ENCODE peak calls at places on chromosome 2, in seven cellular contexts. M, G, L, E, A, Z and I are unnamed samples.
A peak's percentile ranks its signal among the peaks of the same experiment; 100 is the strongest.

GRCh38 chr2:85578243-85579180 is 1.1 kb downstream of the VAMP8 start:
- DNase-seq in M (peak; percentile 56), G (no peak), L (peak; percentile 64), E (no peak), A (peak; percentile 82), Z (no peak), I (no peak)

GRCh38 chr2:3639653-3640052 is 18.3 kb upstream of the ALLC start:
- DNase-seq in M (no peak), G (no peak), L (no peak), E (no peak), A (no peak), Z (peak; percentile 23), I (no peak)

GRCh38 chr2:108614043-108614435 is 79.8 kb downstream of the LIMS1 start:
- DNase-seq in M (no peak), G (no peak), L (no peak), E (no peak), A (no peak), Z (no peak), I (no peak)

GRCh38 chr2:152573168-152573567 is 144.1 kb downstream of the PRPF40A start:
- DNase-seq in M (no peak), G (no peak), L (no peak), E (peak; percentile 91), A (no peak), Z (no peak), I (peak; percentile 54)

GRCh38 chr2:54206596-54206995 is 49.4 kb downstream of the TSPYL6 start:
- DNase-seq in M (no peak), G (no peak), L (no peak), E (peak; percentile 20), A (no peak), Z (no peak), I (no peak)

GRCh38 chr2:216413882-216414281 is 1.6 kb downstream of the SMARCAL1 start:
- DNase-seq in M (no peak), G (no peak), L (no peak), E (no peak), A (no peak), Z (no peak), I (no peak)

GRCh38 chr2:146621656-146622055 is 1223.2 kb upstream of the ACVR2A start:
- DNase-seq in M (no peak), G (no peak), L (no peak), E (no peak), A (no peak), Z (no peak), I (no peak)

GRCh38 chr2:42136832-42137821 is 32.0 kb upstream of the EML4 start:
- DNase-seq in M (no peak), G (no peak), L (no peak), E (no peak), A (no peak), Z (no peak), I (no peak)

GRCh38 chr2:1749750-1750149 is 5.4 kb upstream of the PXDN start:
- DNase-seq in M (no peak), G (no peak), L (no peak), E (no peak), A (no peak), Z (peak; percentile 47), I (no peak)

GRCh38 chr2:40353236-40353635 is 98.7 kb downstream of the SLC8A1 start:
- DNase-seq in M (no peak), G (no peak), L (no peak), E (no peak), A (peak; percentile 34), Z (no peak), I (no peak)

GRCh38 chr2:30276455-30276911 is 45.1 kb downstream of the LBH start:
- DNase-seq in M (no peak), G (no peak), L (no peak), E (no peak), A (no peak), Z (no peak), I (peak; percentile 29)

GRCh38 chr2:204692790-204693189 is 147.5 kb downstream of the PARD3B start:
- DNase-seq in M (no peak), G (no peak), L (no peak), E (no peak), A (no peak), Z (no peak), I (no peak)

DNA sequence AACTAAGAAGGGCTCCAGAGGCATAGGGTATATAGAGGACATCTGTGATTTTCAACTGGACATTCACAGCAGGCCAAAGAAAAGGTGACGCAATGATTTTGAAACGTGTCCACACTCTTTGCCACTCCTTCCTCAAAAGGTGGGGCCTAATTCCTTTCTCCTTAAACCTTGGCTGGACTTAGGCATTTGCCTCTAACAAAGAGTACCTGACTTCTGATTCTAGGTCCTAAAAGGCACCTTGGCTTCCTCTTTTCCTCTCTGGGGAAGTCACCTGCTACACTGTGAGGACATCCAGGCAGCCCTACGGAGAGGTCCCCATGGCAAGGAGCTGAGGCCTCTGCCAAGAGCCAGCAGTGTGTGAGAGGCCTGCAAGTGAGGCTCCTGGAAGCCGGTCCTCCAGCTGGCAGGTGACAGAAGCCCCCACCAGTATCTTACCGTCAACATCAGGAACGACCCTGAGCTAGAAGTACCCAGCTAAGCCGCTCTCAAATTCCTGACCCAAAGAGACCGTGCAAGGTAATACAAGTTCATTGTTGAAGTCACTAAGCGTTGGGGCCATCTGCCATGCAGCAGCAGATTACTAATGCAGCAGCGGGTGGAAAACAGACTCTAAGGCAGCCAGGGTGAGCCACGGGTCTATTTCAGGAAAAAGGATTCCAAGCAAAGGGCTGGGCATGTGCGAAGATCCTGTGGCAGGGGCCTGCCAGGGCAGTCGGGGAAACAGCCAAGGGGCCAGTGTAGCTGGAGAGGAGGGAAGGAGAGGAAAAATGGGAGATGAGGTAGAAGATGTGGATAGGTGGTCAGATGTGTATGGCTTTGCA is 7.4 kb upstream of the HES6 start:
- DNase-seq in M (no peak), G (no peak), L (no peak), E (no peak), A (no peak), Z (no peak), I (no peak)
- H3K36me3 ChIP-seq in M (peaks cover 66% of the 10 kb centered on the region), G (no peaks in the 10 kb centered on the region), L (peaks cover 6% of the 10 kb centered on the region), E (peaks cover 1% of the 10 kb centered on the region), A (peaks cover 77% of the 10 kb centered on the region), Z (peaks cover 19% of the 10 kb centered on the region), I (peaks cover 2% of the 10 kb centered on the region)

DNA sequence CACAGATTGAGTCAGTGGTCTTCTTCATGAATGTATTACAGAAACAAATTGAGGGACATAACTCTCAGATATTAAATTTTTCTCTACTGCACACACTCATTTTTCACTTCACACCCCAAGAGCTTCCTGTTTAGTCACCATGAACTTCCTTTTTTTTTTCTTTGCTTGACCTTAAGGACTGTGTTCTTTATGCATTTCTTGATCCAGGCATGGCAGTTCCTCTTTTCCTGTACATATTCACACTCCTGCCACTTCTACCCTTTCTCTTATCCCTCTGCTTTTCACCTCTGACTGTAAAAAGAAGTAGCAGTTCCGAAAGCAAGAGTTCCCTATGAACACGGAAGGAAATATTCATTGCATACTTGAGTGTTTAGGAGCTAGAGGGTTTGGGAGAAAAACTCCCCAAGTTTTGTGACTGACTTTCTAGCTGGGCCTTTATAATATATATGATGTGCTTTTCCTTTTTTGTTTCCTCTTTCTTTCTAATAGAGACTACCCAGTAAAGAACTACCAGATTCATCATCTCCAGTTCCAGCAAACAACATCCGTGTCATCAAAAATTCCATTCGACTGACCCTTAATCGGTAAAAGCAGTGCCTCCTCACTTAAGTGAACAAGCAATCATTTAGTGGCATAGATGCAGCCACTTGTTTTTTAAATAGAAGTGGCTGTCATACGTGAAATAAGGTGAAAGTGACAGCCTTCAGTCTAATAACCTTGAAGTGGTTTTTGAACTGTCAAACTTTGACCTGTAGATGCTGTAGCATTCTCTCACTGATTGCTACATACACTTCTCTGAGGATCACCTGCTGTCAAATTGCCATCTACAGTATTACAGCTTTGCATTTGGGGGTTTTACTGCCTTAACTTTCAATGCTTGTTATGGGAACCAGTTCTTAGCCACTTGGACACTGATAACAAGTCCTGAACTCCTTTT is 40.8 kb downstream of the PAPOLG start:
- DNase-seq in M (no peak), G (no peak), L (no peak), E (no peak), A (no peak), Z (no peak), I (no peak)
- H3K36me3 ChIP-seq in M (peaks cover 80% of the 10 kb centered on the region), G (no peaks in the 10 kb centered on the region), L (no peaks in the 10 kb centered on the region), E (peaks cover 44% of the 10 kb centered on the region), A (peaks cover 81% of the 10 kb centered on the region), Z (peaks cover 78% of the 10 kb centered on the region), I (peaks cover 35% of the 10 kb centered on the region)

DNA sequence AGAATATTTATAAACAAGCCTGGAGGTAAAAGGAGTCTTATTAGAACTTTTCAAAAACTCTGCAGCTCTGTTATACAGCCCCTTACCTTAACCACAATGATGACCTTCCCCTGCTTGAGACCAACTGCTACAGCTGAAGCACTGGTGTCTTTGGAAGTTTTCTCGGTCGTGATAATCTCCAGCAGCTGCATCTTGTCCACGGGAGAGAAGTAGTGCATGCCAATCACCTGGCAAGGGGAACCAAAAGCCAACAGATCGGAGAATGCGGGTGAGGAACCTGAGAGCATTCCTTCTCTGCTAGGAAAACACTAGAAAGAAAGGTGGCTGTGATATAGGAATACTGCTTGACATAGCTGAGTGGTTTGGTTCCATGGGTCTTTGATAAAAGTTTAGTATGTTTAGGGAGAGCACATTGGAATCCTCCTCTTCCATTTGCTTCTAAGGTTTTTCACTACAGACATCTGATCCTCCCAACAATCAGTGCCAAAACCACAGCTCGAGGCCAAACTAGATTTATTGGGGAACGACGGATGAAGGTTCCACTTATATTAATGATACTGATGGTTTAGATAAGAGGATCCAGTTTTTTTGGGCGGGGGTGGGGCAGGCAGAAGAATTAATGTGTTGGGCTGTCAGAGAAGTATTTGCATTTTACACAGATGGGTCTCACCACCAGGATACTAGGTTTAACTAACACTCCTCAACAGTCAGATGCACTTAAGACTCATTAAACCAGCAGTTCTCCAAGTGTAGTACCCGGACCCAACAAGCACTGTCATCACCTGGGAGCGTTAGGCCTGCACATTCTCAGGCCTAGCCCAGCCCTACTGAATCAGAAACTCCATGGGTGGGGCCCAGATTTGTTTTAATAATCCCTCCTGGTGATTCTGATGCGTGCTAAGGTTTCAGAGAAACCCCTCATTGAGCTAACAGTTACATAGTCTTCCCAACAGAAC is 22.4 kb downstream of the GAREM2 start:
- DNase-seq in M (no peak), G (no peak), L (no peak), E (no peak), A (no peak), Z (no peak), I (no peak)
- H3K36me3 ChIP-seq in M (peaks cover 98% of the 10 kb centered on the region), G (no peaks in the 10 kb centered on the region), L (peaks cover 34% of the 10 kb centered on the region), E (peaks cover 33% of the 10 kb centered on the region), A (peaks cover 100% of the 10 kb centered on the region), Z (peaks cover 84% of the 10 kb centered on the region), I (peaks cover 70% of the 10 kb centered on the region)

GRCh38 chr2:230475143-230475542 is 59.1 kb downstream of the SP100 start:
- DNase-seq in M (no peak), G (no peak), L (no peak), E (no peak), A (no peak), Z (no peak), I (no peak)
- H3K36me3 ChIP-seq in M (peaks cover 68% of the 10 kb centered on the region), G (peaks cover 2% of the 10 kb centered on the region), L (no peaks in the 10 kb centered on the region), E (peaks cover 9% of the 10 kb centered on the region), A (peaks cover 88% of the 10 kb centered on the region), Z (peaks cover 11% of the 10 kb centered on the region), I (peaks cover 53% of the 10 kb centered on the region)